ENCODE peak calls at places on chromosomes 5 and 9, in six cellular contexts. R is amniotic stem cell, I is body of pancreas, X is NCI-H187 treated with DMSO at 0.1 percent for 48 hours, G is HEK293T, C is GM10248. T is an unnamed sample.

GRCh38 chr9:89425921-89426388 is 72.0 kb downstream of the SEMA4D start:
- DNase-seq in R (no peak), I (no peak), X (no peak), G (no peak), C (no peak), T (no peak)

GRCh38 chr9:72485821-72486605 is 35.4 kb upstream of the TMC1 start:
- DNase-seq in R (no peak), I (no peak), X (no peak), G (no peak), C (no peak), T (no peak)

GRCh38 chr5:150113047-150113744 is 26.8 kb upstream of the CSF1R start:
- DNase-seq in R (no peak), I (no peak), X (no peak), G (no peak), C (no peak), T (peak)

GRCh38 chr5:156182174-156182967 is 144.6 kb upstream of the SGCD start:
- DNase-seq in R (no peak), I (no peak), X (no peak), G (no peak), C (no peak), T (no peak)

GRCh38 chr5:132103380-132103951 is 29.9 kb downstream of the CSF2 start:
- DNase-seq in R (peak), I (peak), X (no peak), G (no peak), C (peak), T (peak)

GRCh38 chr5:28708472-28708871 is 1670.1 kb upstream of the CDH9 start:
- DNase-seq in R (no peak), I (no peak), X (no peak), G (no peak), C (no peak), T (no peak)

GRCh38 chr9:2610985-2611384 is 10.6 kb upstream of the VLDLR start:
- DNase-seq in R (no peak), I (no peak), X (no peak), G (no peak), C (no peak), T (no peak)

GRCh38 chr5:132251220-132251725 is 6.2 kb upstream of the PDLIM4 start:
- DNase-seq in R (no peak), I (peak), X (no peak), G (no peak), C (no peak), T (peak)

GRCh38 chr9:136925414-136926153 is 19.0 kb downstream of the FBXW5 start:
- DNase-seq in R (no peak), I (no peak), X (no peak), G (no peak), C (no peak), T (no peak)

GRCh38 chr9:103431809-103432208 is 436.7 kb downstream of the CYLC2 start:
- DNase-seq in R (no peak), I (no peak), X (no peak), G (no peak), C (no peak), T (no peak)

GRCh38 chr5:176731506-176732192 is 78.7 kb upstream of the UNC5A start:
- DNase-seq in R (no peak), I (no peak), X (no peak), G (no peak), C (no peak), T (no peak)

GRCh38 chr9:105318729-105319513 is 74.5 kb downstream of the SLC44A1 start:
- DNase-seq in R (no peak), I (no peak), X (no peak), G (no peak), C (no peak), T (no peak)

GRCh38 chr5:54176066-54176835 is 134.1 kb downstream of the ARL15 start:
- DNase-seq in R (no peak), I (no peak), X (no peak), G (no peak), C (no peak), T (no peak)

GRCh38 chr9:98819231-98819630 is 11.8 kb downstream of the GALNT12 start:
- DNase-seq in R (no peak), I (no peak), X (no peak), G (no peak), C (no peak), T (no peak)

GRCh38 chr9:109817146-109817845 is 37.3 kb downstream of the PALM2AKAP2 start:
- DNase-seq in R (peak), I (no peak), X (no peak), G (no peak), C (no peak), T (no peak)

GRCh38 chr5:131068893-131069643 is 96.0 kb downstream of the HINT1 start:
- DNase-seq in R (no peak), I (no peak), X (no peak), G (no peak), C (peak), T (no peak)

GRCh38 chr5:140073296-140073695 is 30.2 kb upstream of the NRG2 start:
- DNase-seq in R (no peak), I (no peak), X (no peak), G (no peak), C (peak), T (no peak)

GRCh38 chr5:68193481-68194036 is 22.0 kb upstream of the PIK3R1 start:
- DNase-seq in R (no peak), I (no peak), X (no peak), G (no peak), C (no peak), T (no peak)

GRCh38 chr5:21802869-21803490 is 1050.2 kb downstream of the CDH12 start:
- DNase-seq in R (no peak), I (no peak), X (no peak), G (peak), C (peak), T (no peak)

GRCh38 chr5:74248576-74248975 is 392.0 kb downstream of the ENC1 start:
- DNase-seq in R (no peak), I (no peak), X (no peak), G (no peak), C (no peak), T (no peak)

GRCh38 chr9:133637451-133638055 is 1.4 kb downstream of the DBH start:
- DNase-seq in R (no peak), I (no peak), X (no peak), G (no peak), C (no peak), T (no peak)

GRCh38 chr5:149581931-149582768 is 852 bp downstream of the ARHGEF37 start:
- DNase-seq in R (no peak), I (peak), X (no peak), G (no peak), C (no peak), T (no peak)

GRCh38 chr9:70031141-70031545 is 12.5 kb upstream of the MAMDC2 start:
- DNase-seq in R (no peak), I (no peak), X (no peak), G (no peak), C (no peak), T (no peak)

GRCh38 chr9:121929893-121930875 is 162.9 kb downstream of the TTLL11 start:
- DNase-seq in R (no peak), I (no peak), X (no peak), G (peak), C (no peak), T (no peak)

GRCh38 chr5:92907914-92908606 is 673.0 kb downstream of the NR2F1-AS1 start:
- DNase-seq in R (no peak), I (no peak), X (no peak), G (no peak), C (no peak), T (no peak)